ENCODE peak calls at places on chromosomes 5 and 9, in four cellular contexts. U is CD4-positive, CD25-positive, alpha-beta regulatory T cell; E is uterus; Z is stomach. D is an unnamed sample.

GRCh38 chr9:98811051-98811650 is 3.7 kb downstream of the GALNT12 start:
- DNase-seq in Z (no peak), E (no peak), U (no peak), D (no peak)

GRCh38 chr5:56561-57290 is 35.2 kb upstream of the PLEKHG4B start:
- DNase-seq in E (no peak), Z (no peak), U (peak), D (no peak)

GRCh38 chr5:179608131-179608581 is 15.3 kb downstream of the HNRNPH1 start:
- DNase-seq in Z (no peak), U (peak), E (no peak), D (peak)

GRCh38 chr9:83920469-83920941 is 727 bp downstream of the KIF27 start:
- DNase-seq in Z (peak), U (no peak), E (peak), D (no peak)

GRCh38 chr5:8327016-8327415 is 458.1 kb downstream of the MTRR start:
- DNase-seq in U (no peak), Z (no peak), E (no peak), D (no peak)

GRCh38 chr5:78895616-78896015 is 89.5 kb downstream of the ARSB start:
- DNase-seq in U (no peak), Z (no peak), E (no peak), D (no peak)

GRCh38 chr9:137807721-137808703 is 69.6 kb upstream of the CACNA1B start:
- DNase-seq in U (peak), Z (no peak), E (no peak), D (no peak)

GRCh38 chr9:69344459-69344858 is 19.4 kb downstream of the ENTREP1 start:
- DNase-seq in U (no peak), E (no peak), Z (no peak), D (no peak)

GRCh38 chr9:72292184-72292787 is 72.7 kb downstream of the ZFAND5 start:
- DNase-seq in E (no peak), Z (no peak), U (peak), D (no peak)

GRCh38 chr5:172395483-172395882 is 58.8 kb downstream of the SH3PXD2B start:
- DNase-seq in U (no peak), Z (no peak), E (no peak), D (no peak)

GRCh38 chr5:2382776-2383677 is 368.4 kb downstream of the IRX2 start:
- DNase-seq in Z (no peak), E (no peak), U (no peak), D (no peak)

GRCh38 chr9:706606-707451 is 134.7 kb upstream of the DMRT1 start:
- DNase-seq in Z (peak), E (peak), U (peak), D (peak)

GRCh38 chr9:5872496-5872895 is 18.2 kb upstream of the MLANA start:
- DNase-seq in Z (no peak), U (no peak), E (no peak), D (no peak)

GRCh38 chr5:66912787-66913186 is 283.8 kb downstream of the CD180 start:
- DNase-seq in Z (no peak), U (no peak), E (no peak), D (no peak)

GRCh38 chr9:90774682-90775081 is 26.9 kb upstream of the SYK start:
- DNase-seq in E (no peak), Z (no peak), U (no peak), D (no peak)

GRCh38 chr9:93196095-93197055 is 12.4 kb downstream of the WNK2 start:
- DNase-seq in E (no peak), U (no peak), Z (no peak), D (no peak)

GRCh38 chr9:23754551-23754950 is 71.5 kb downstream of the ELAVL2 start:
- DNase-seq in E (no peak), U (no peak), Z (no peak), D (no peak)

GRCh38 chr9:114017741-114018715 is 60.1 kb downstream of the AMBP start:
- DNase-seq in U (no peak), Z (peak), E (peak), D (no peak)

GRCh38 chr5:25963251-25964008 is 1075.0 kb downstream of the CDH9 start:
- DNase-seq in Z (no peak), U (no peak), E (no peak), D (no peak)

DNA sequence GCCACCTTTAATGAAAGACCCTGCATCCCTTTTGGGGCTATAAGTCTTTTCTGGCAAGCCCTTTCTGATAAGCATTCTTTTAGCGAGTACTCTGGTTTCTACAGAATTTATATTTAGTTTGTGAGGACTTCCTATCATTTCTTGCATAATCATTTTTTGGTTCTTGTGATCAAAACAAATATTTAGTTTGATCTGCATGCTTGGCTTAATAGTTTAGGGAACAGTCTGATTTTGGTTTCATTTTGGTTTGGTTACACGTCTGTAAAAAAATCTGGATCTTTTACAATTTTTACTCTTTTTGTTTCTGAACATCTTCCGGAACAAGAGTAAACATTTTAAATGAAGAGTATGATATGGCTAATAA is 1074.4 kb downstream of the CDH9 start:
- DNase-seq in E (no peak), Z (no peak), U (no peak), D (no peak)
- H3K4me3 ChIP-seq in E (no peak), Z (no peak), U (no peak), D (no peak)

DNA sequence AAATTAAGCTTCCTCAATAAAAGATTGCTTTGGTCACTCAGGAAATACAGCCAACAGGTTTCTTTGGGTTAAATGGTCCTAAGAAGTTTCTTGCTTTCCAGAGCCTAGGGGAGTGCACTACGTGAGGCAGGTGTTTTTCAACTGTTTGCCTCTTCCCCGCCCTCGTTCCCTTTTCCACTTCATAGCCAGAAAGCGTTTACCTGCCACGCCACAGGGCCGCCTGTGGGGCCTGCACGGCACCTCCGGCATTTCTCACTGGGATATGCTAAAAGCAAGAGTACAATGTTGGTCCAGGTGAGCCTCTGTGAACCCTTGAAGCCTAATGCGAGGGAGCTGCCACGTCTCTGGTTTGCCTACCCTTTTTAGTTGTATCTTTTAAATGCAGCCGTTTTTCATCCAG is 167.6 kb upstream of the OTULINL start:
- DNase-seq in U (peak), E (no peak), Z (no peak), D (no peak)
- H3K27ac ChIP-seq in U (peak), E (no peak), Z (no peak), D (peak)

DNA sequence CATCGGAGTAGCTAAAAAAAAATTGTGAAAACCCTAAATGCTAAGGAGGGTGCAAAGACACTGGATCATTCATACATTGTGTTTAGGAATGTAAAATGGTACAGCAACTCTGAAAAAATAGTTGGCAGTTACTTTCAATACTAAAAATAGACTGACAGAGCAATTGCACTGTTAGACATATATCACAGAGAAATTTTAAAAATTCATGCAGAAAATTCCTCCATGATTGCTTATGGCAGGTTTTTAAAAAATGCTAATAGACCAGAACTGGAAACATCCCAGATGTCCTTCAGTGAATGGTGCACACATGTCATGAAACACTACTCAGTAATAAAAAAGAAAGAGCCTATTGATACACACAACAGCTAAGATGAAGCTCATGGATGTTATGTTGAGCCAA is 349.8 kb upstream of the DAB2 start:
- DNase-seq in Z (no peak), U (no peak), E (no peak), D (no peak)
- H3K4me3 ChIP-seq in Z (no peak), U (no peak), E (no peak), D (no peak)

DNA sequence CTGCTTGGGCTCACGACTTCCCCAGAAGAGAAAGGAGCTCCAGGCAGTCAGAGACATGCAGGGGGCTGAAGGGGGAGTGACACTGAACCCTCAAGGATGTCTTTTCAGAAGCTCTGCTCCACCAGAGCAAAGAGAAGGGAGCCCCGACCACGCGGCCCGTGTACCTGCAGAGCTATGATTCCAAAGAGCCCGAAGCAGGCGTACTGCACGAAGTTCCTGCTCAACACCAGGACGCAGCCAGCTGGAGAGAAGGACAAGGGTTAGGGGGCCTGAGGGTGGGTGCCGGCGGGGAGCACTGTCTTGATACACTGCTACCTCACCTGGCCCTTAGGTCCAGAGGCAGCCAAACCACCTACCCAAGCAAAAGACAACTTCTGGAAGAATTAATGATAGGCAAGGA is 9.4 kb downstream of the SURF4 start:
- DNase-seq in U (no peak), E (no peak), Z (no peak), D (no peak)
- H3K27ac ChIP-seq in U (no peak), E (no peak), Z (no peak), D (no peak)

GRCh38 chr5:154470949-154471870 is 6.8 kb downstream of the HAND1 start:
- DNase-seq in E (no peak), U (no peak), Z (no peak), D (no peak)
- H3K4me3 ChIP-seq in E (no peak), U (peak), Z (no peak), D (no peak)

GRCh38 chr5:128962211-128962610 is 3.1 kb upstream of the SLC27A6 start:
- DNase-seq in Z (no peak), E (no peak), U (no peak), D (no peak)

GRCh38 chr5:128966846-128967245 is 1.6 kb downstream of the SLC27A6 start:
- DNase-seq in Z (no peak), U (no peak), E (no peak), D (no peak)

GRCh38 chr5:128966375-128966774 is 1.1 kb downstream of the SLC27A6 start:
- DNase-seq in Z (no peak), E (no peak), U (no peak), D (no peak)

GRCh38 chr5:128965011-128965637 is at the start of gene SLC27A6:
- DNase-seq in U (no peak), Z (no peak), E (no peak), D (no peak)

DNA sequence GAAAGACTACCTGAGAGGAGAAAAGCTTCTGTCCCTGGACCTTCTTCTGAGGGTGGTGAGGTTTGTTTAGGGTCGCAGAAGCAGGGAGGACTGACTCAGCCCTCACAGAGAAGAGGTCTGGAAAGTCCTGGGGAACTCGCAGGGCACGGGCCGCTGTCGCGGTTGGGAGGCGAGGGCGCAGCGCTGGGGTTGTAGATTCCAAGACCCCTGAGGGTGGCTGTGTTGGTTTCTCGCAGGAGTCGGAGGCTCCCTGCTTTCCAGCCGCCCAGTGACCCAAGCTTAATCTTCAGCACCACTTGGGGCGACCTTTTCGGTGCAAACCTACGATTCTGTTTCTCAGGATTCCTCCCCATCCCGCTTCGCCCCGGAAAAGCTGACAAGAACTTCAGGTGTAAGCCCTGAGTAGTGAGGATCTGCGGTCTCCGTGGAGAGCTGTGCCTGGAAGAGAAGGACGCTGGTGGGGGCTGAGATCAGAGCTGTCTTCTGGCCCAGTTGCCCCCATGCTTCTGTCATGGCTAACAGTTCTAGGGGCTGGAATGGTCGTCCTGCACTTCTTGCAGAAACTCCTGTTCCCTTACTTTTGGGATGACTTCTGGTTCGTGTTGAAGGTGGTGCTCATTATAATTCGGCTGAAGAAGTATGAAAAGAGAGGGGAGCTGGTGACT is 482 bp downstream of the SLC27A6 start:
- DNase-seq in U (no peak), E (no peak), Z (no peak), D (no peak)
- H3K27ac ChIP-seq in U (no peak), E (no peak), Z (no peak), D (no peak)

GRCh38 chr5:36270175-36270574 is 28.4 kb upstream of the NADK2 start:
- DNase-seq in U (no peak), E (no peak), Z (no peak), D (no peak)

GRCh38 chr5:36276864-36277263 is 24.8 kb downstream of the RANBP3L start:
- DNase-seq in Z (no peak), U (no peak), E (no peak), D (no peak)

GRCh38 chr5:36269479-36269878 is 27.8 kb upstream of the NADK2 start:
- DNase-seq in Z (no peak), U (no peak), E (no peak), D (no peak)

GRCh38 chr5:36272136-36272665 is 29.5 kb downstream of the RANBP3L start:
- DNase-seq in U (no peak), Z (no peak), E (no peak), D (no peak)

GRCh38 chr5:36273809-36274526 is 27.7 kb downstream of the RANBP3L start:
- DNase-seq in Z (no peak), U (no peak), E (no peak), D (no peak)
- H3K4me3 ChIP-seq in Z (no peak), U (no peak), E (no peak), D (no peak)

GRCh38 chr9:89359636-89360315 is 41.5 kb downstream of the SECISBP2 start:
- DNase-seq in U (no peak), Z (no peak), E (no peak), D (no peak)

GRCh38 chr9:89361031-89361430 is 42.7 kb downstream of the SECISBP2 start:
- DNase-seq in U (no peak), Z (no peak), E (no peak), D (no peak)

GRCh38 chr9:89359018-89359417 is 40.7 kb downstream of the SECISBP2 start:
- DNase-seq in U (no peak), E (no peak), Z (no peak), D (no peak)

GRCh38 chr9:89361816-89362646 is 43.7 kb downstream of the SECISBP2 start:
- DNase-seq in U (no peak), Z (no peak), E (no peak), D (no peak)

DNA sequence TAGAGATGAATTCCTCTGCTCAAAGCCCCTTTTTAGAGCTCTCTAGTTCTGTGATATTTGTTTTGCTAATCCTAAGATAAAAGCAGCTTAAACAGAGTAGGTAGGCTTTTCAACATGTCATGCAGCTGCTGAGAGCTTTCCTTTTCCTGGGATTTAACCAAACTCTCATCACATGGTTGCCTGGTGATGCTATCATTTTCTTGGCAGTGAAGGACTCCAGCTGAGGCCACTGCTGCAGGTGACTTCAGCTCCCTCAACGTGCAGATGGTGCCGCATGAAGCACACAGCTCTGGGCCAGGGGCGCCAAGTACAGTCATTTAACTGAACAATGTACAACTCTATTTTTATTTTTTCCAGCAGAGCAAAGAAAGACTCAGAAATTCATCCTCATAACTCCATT is 42.2 kb downstream of the SECISBP2 start:
- DNase-seq in U (no peak), Z (no peak), E (no peak), D (no peak)
- H3K27ac ChIP-seq in U (no peak), Z (no peak), E (no peak), D (no peak)

GRCh38 chr5:127046343-127047072 is 16.1 kb upstream of the MARCHF3 start:
- DNase-seq in E (no peak), U (no peak), Z (no peak), D (no peak)
- H3K4me3 ChIP-seq in E (no peak), U (no peak), Z (no peak), D (no peak)

GRCh38 chr5:124606116-124606515 is 140.3 kb downstream of the ZNF608 start:
- DNase-seq in U (no peak), E (no peak), Z (no peak), D (no peak)
- H3K27ac ChIP-seq in U (no peak), E (no peak), Z (no peak), D (no peak)

D was measured in CD8-positive, alpha-beta T cell.